ENCODE peak calls at places on chromosomes 16 and 17, in four cellular contexts. One of them, this sample, is unnamed.

GRCh38 chr17:18362509-18363020 is 785 bp downstream of the SHMT1 start:
- DNase-seq in breast epithelium: no peak
- DNase-seq in K562: no peak
- DNase-seq in sigmoid colon: peak; percentile 89
- DNase-seq in this sample: peak; percentile 89

GRCh38 chr16:79286646-79287423 is 313.7 kb downstream of the MAF start:
- DNase-seq in breast epithelium: no peak
- DNase-seq in K562: no peak
- DNase-seq in sigmoid colon: peak; percentile 74
- DNase-seq in this sample: peak; percentile 95

GRCh38 chr16:61792194-61792904 is 243.9 kb downstream of the CDH8 start:
- DNase-seq in breast epithelium: no peak
- DNase-seq in K562: no peak
- DNase-seq in sigmoid colon: no peak
- DNase-seq in this sample: no peak

GRCh38 chr16:7086842-7087616 is 245.6 kb upstream of the RBFOX1 start:
- DNase-seq in breast epithelium: no peak
- DNase-seq in K562: no peak
- DNase-seq in sigmoid colon: no peak
- DNase-seq in this sample: peak; percentile 93

GRCh38 chr17:76439314-76439928 is 13.5 kb downstream of the UBE2O start:
- DNase-seq in breast epithelium: no peak
- DNase-seq in K562: no peak
- DNase-seq in sigmoid colon: no peak
- DNase-seq in this sample: no peak

GRCh38 chr17:7393613-7394451 is 493 bp downstream of the PLSCR3 start:
- DNase-seq in breast epithelium: no peak
- DNase-seq in K562: peak; percentile 33
- DNase-seq in sigmoid colon: peak; percentile 76
- DNase-seq in this sample: peak; percentile 47

GRCh38 chr16:81705261-81705660 is 73.8 kb upstream of the PLCG2 start:
- DNase-seq in breast epithelium: no peak
- DNase-seq in K562: no peak
- DNase-seq in sigmoid colon: no peak
- DNase-seq in this sample: no peak

GRCh38 chr16:89363621-89364393 is 126.6 kb downstream of the ANKRD11 start:
- DNase-seq in breast epithelium: no peak
- DNase-seq in K562: no peak
- DNase-seq in sigmoid colon: no peak
- DNase-seq in this sample: no peak

GRCh38 chr17:12047977-12048376 is 27.3 kb downstream of the MAP2K4 start:
- DNase-seq in breast epithelium: no peak
- DNase-seq in K562: peak; percentile 17
- DNase-seq in sigmoid colon: no peak
- DNase-seq in this sample: peak; percentile 14

GRCh38 chr16:726438-727290 is at the start of the genes CCDC78 and HAGHL:
- DNase-seq in breast epithelium: no peak
- DNase-seq in K562: peak; percentile 86
- DNase-seq in sigmoid colon: peak; percentile 81
- DNase-seq in this sample: peak; percentile 76

GRCh38 chr17:29583324-29584248 is 5.9 kb downstream of the GIT1 start:
- DNase-seq in breast epithelium: no peak
- DNase-seq in K562: no peak
- DNase-seq in sigmoid colon: no peak
- DNase-seq in this sample: no peak

GRCh38 chr17:72193395-72194106 is 72.7 kb downstream of the SOX9 start:
- DNase-seq in breast epithelium: no peak
- DNase-seq in K562: no peak
- DNase-seq in sigmoid colon: no peak
- DNase-seq in this sample: no peak

GRCh38 chr17:40888321-40888720 is 3.3 kb upstream of the KRT20 start:
- DNase-seq in breast epithelium: no peak
- DNase-seq in K562: no peak
- DNase-seq in sigmoid colon: no peak
- DNase-seq in this sample: no peak

GRCh38 chr17:59069856-59070255 is 36.8 kb downstream of the TRIM37 start:
- DNase-seq in breast epithelium: no peak
- DNase-seq in K562: no peak
- DNase-seq in sigmoid colon: no peak
- DNase-seq in this sample: no peak

GRCh38 chr16:79997257-79997656 is 396.7 kb upstream of the MAF start:
- DNase-seq in breast epithelium: no peak
- DNase-seq in K562: peak; percentile 42
- DNase-seq in sigmoid colon: no peak
- DNase-seq in this sample: peak; percentile 4

GRCh38 chr17:18971801-18972200 is 19.8 kb downstream of the SLC5A10 start:
- DNase-seq in breast epithelium: no peak
- DNase-seq in K562: no peak
- DNase-seq in sigmoid colon: no peak
- DNase-seq in this sample: no peak

GRCh38 chr17:36813957-36814356 is 123.3 kb upstream of the LHX1 start:
- DNase-seq in breast epithelium: no peak
- DNase-seq in K562: no peak
- DNase-seq in sigmoid colon: no peak
- DNase-seq in this sample: no peak

GRCh38 chr17:36816214-36816613 is 121.1 kb upstream of the LHX1 start:
- DNase-seq in breast epithelium: no peak
- DNase-seq in K562: no peak
- DNase-seq in sigmoid colon: no peak
- DNase-seq in this sample: no peak

GRCh38 chr17:36814958-36815357 is 122.3 kb upstream of the LHX1 start:
- DNase-seq in breast epithelium: no peak
- DNase-seq in K562: no peak
- DNase-seq in sigmoid colon: no peak
- DNase-seq in this sample: no peak

GRCh38 chr17:36813357-36813756 is 123.9 kb upstream of the LHX1 start:
- DNase-seq in breast epithelium: no peak
- DNase-seq in K562: no peak
- DNase-seq in sigmoid colon: no peak
- DNase-seq in this sample: no peak

GRCh38 chr17:36812762-36813161 is 124.5 kb upstream of the LHX1 start:
- DNase-seq in breast epithelium: no peak
- DNase-seq in K562: no peak
- DNase-seq in sigmoid colon: no peak
- DNase-seq in this sample: no peak
- H3K4me3 ChIP-seq in breast epithelium: no peak overlapping the region
- H3K4me3 ChIP-seq in K562: no peak overlapping the region
- H3K4me3 ChIP-seq in sigmoid colon: no peak overlapping the region
- H3K4me3 ChIP-seq in this sample: no peak overlapping the region

GRCh38 chr17:49486012-49486641 is 9.0 kb upstream of the NGFR start:
- DNase-seq in breast epithelium: no peak
- DNase-seq in K562: no peak
- DNase-seq in sigmoid colon: no peak
- DNase-seq in this sample: peak; percentile 52
- H3K27ac ChIP-seq in breast epithelium: no peak overlapping the region
- H3K27ac ChIP-seq in K562: no peak overlapping the region
- H3K27ac ChIP-seq in sigmoid colon: no peak overlapping the region
- H3K27ac ChIP-seq in this sample: no peak overlapping the region

GRCh38 chr17:44759096-44759915 is 518 bp downstream of the ADAM11 start:
- DNase-seq in breast epithelium: no peak
- DNase-seq in K562: peak; percentile 42
- DNase-seq in sigmoid colon: no peak
- DNase-seq in this sample: peak; percentile 46
- H3K4me3 ChIP-seq in breast epithelium: peak overlapping the region; percentile 39
- H3K4me3 ChIP-seq in K562: no peak overlapping the region
- H3K4me3 ChIP-seq in sigmoid colon: peak overlapping the region; percentile 53
- H3K4me3 ChIP-seq in this sample: peak overlapping the region; percentile 54

GRCh38 chr17:56928586-56928985 is 14.7 kb upstream of the TRIM25 start:
- DNase-seq in breast epithelium: no peak
- DNase-seq in K562: no peak
- DNase-seq in sigmoid colon: no peak
- DNase-seq in this sample: no peak
- H3K27ac ChIP-seq in breast epithelium: no peak overlapping the region
- H3K27ac ChIP-seq in K562: no peak overlapping the region
- H3K27ac ChIP-seq in sigmoid colon: no peak overlapping the region
- H3K27ac ChIP-seq in this sample: no peak overlapping the region

GRCh38 chr17:38628441-38628840 is 22.7 kb upstream of the SRCIN1 start:
- DNase-seq in breast epithelium: no peak
- DNase-seq in K562: peak; percentile 76
- DNase-seq in sigmoid colon: no peak
- DNase-seq in this sample: peak; percentile 28
- H3K4me3 ChIP-seq in breast epithelium: no peak overlapping the region
- H3K4me3 ChIP-seq in K562: no peak overlapping the region
- H3K4me3 ChIP-seq in sigmoid colon: no peak overlapping the region
- H3K4me3 ChIP-seq in this sample: no peak overlapping the region

DNA sequence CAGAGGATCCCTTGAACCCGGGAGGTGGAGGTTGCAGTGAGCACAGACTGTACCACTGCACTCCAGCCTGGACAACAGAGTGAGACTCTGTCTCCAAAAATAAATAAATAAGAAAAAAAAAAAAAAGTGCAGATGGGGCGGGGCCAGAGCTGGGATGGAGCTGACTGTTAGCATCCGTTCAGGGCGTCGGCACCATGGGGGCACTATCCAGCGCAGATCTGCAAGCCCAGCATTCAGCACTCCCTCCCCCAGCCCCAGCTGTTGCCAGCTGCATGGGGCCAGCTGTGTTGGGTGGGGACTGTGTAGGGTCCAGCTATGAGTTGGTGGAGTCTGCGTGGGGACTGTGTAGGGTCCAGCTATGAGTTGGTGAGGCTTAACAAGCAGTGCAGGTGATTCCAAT is 13.3 kb downstream of the GPRC5C start:
- DNase-seq in breast epithelium: no peak
- DNase-seq in K562: no peak
- DNase-seq in sigmoid colon: no peak
- DNase-seq in this sample: no peak
- H3K27ac ChIP-seq in breast epithelium: peak overlapping the region; percentile 59
- H3K27ac ChIP-seq in K562: no peak overlapping the region
- H3K27ac ChIP-seq in sigmoid colon: no peak overlapping the region
- H3K27ac ChIP-seq in this sample: no peak overlapping the region

DNA sequence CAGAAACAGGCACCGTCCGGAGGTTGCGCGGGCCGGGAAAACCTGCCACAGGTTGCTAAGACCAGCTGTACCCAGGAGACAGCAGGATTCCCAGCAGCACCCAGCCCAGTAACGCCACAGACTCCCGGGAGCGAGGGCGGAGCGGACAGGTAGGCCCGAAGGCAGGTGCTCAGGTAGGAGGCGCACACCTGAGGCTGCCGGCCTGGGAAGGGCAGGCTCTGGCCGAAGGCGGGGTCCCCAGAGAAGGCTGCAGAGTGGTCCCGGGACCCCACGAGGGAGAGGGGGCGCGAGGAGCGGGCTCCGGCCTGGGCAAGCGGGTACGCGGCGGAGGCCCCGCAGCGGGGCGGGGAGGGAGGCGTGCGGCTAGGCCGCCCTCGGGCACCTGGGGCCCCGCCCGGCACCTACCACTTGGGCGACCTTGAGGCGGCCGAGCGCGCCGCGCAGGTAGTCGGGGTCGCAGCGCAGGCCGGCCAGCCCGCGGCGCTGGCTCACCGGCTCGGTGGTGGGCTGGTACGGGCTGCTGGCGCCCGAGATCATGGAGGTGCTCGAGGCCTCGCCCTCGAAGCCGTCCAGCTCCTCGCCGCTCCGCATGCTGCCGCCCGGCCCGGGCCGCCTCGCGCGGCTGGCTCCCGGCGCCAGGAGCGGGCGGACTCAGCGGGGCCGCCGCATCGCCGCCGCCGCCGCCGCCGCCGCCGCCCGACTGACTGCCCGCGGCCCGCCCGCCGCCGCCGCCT is 441 bp downstream of the CMTM4 start:
- DNase-seq in breast epithelium: peak; percentile 72
- DNase-seq in K562: peak; percentile 74
- DNase-seq in sigmoid colon: peak; percentile 67
- DNase-seq in this sample: no peak
- H3K4me3 ChIP-seq in breast epithelium: peak overlapping the region; percentile 54
- H3K4me3 ChIP-seq in K562: peak overlapping the region; percentile 83
- H3K4me3 ChIP-seq in sigmoid colon: peak overlapping the region; percentile 87
- H3K4me3 ChIP-seq in this sample: peak overlapping the region; percentile 72

GRCh38 chr17:82297804-82298537 is 19.4 kb downstream of the CD7 start:
- DNase-seq in breast epithelium: peak; percentile 95
- DNase-seq in K562: peak; percentile 77
- DNase-seq in sigmoid colon: peak; percentile 96
- DNase-seq in this sample: peak; percentile 89

GRCh38 chr17:82298538-82299421 is 18.6 kb downstream of the CD7 start:
- DNase-seq in breast epithelium: no peak
- DNase-seq in K562: no peak
- DNase-seq in sigmoid colon: peak; percentile 74
- DNase-seq in this sample: no peak

GRCh38 chr17:82300228-82300627 is 17.2 kb downstream of the CD7 start:
- DNase-seq in breast epithelium: no peak
- DNase-seq in K562: no peak
- DNase-seq in sigmoid colon: no peak
- DNase-seq in this sample: no peak

GRCh38 chr17:82300707-82301270 is 16.6 kb downstream of the CD7 start:
- DNase-seq in breast epithelium: no peak
- DNase-seq in K562: peak; percentile 53
- DNase-seq in sigmoid colon: peak; percentile 87
- DNase-seq in this sample: peak; percentile 89

GRCh38 chr17:82299452-82299851 is 18.0 kb downstream of the CD7 start:
- DNase-seq in breast epithelium: no peak
- DNase-seq in K562: no peak
- DNase-seq in sigmoid colon: no peak
- DNase-seq in this sample: no peak
- H3K27ac ChIP-seq in breast epithelium: peak overlapping the region; percentile 99
- H3K27ac ChIP-seq in K562: no peak overlapping the region
- H3K27ac ChIP-seq in sigmoid colon: no peak overlapping the region
- H3K27ac ChIP-seq in this sample: no peak overlapping the region

GRCh38 chr16:55479560-55480197 is 681 bp downstream of the MMP2 start:
- DNase-seq in breast epithelium: no peak
- DNase-seq in K562: no peak
- DNase-seq in sigmoid colon: no peak
- DNase-seq in this sample: no peak

GRCh38 chr16:55478827-55479559 is at the start of gene MMP2:
- DNase-seq in breast epithelium: no peak
- DNase-seq in K562: no peak
- DNase-seq in sigmoid colon: peak; percentile 93
- DNase-seq in this sample: peak; percentile 85

GRCh38 chr16:55476625-55477533 is 2.1 kb upstream of the MMP2 start:
- DNase-seq in breast epithelium: no peak
- DNase-seq in K562: no peak
- DNase-seq in sigmoid colon: peak; percentile 86
- DNase-seq in this sample: peak; percentile 47

GRCh38 chr16:55482056-55482455 is 3.1 kb downstream of the MMP2 start:
- DNase-seq in breast epithelium: no peak
- DNase-seq in K562: no peak
- DNase-seq in sigmoid colon: no peak
- DNase-seq in this sample: no peak

DNA sequence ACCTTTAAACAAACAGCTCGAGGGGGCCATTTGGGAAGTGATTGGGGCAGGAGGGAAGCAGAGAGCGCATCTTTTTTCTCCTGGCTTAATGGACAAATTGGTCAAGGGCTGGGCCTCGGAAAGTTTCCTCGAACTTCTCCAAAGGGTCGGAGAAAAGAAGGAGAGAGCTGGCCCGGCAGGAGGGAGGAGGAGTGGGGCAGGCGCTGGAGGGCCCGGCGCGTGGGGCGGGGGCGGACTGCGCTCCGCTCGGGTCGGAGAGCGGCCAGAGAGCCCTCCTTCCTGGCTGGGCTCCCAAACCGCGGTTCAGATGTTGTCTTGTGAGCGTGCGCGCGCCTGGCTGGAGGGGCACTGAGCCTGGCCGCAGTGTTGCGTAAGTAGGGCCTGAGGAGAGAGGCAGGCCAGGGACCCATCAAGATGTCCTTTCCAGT is 1.2 kb downstream of the MMP2 start:
- DNase-seq in breast epithelium: peak; percentile 73
- DNase-seq in K562: no peak
- DNase-seq in sigmoid colon: peak; percentile 95
- DNase-seq in this sample: peak; percentile 90
- H3K4me3 ChIP-seq in breast epithelium: peak overlapping the region; percentile 77
- H3K4me3 ChIP-seq in K562: no peak overlapping the region
- H3K4me3 ChIP-seq in sigmoid colon: peak overlapping the region; percentile 68
- H3K4me3 ChIP-seq in this sample: peak overlapping the region; percentile 75